ENCODE peak calls at places on chromosomes 7 and 10, in five cellular contexts. H is astrocyte of the spinal cord, X is tibial artery, R is endodermal cell, J is fibroblast of the aortic adventitia. P is an unnamed sample.

GRCh38 chr10:88881335-88881734 is 1.3 kb downstream of the STAMBPL1 start:
- DNase-seq in R (no peak), J (no peak), H (no peak), X (no peak), P (no peak)

GRCh38 chr7:35374858-35375257 is 121.0 kb upstream of the TBX20 start:
- DNase-seq in X (no peak), R (no peak), J (no peak), H (no peak), P (no peak)

GRCh38 chr10:34760606-34761005 is 54.5 kb downstream of the PARD3 start:
- DNase-seq in R (peak), X (no peak), H (no peak), J (no peak), P (no peak)

GRCh38 chr7:102444961-102445673 is 11.7 kb downstream of the ORAI2 start:
- DNase-seq in R (no peak), H (no peak), X (no peak), J (no peak), P (no peak)

GRCh38 chr10:21526952-21527633 is 1.6 kb upstream of the SKIDA1 start:
- DNase-seq in X (peak), R (peak), H (peak), J (peak), P (no peak)

GRCh38 chr7:22990588-22990949 is 23.4 kb downstream of the HYCC1 start:
- DNase-seq in H (peak), J (peak), R (no peak), X (no peak), P (peak)

GRCh38 chr10:63382066-63382465 is 83.7 kb downstream of the JMJD1C start:
- DNase-seq in X (no peak), H (no peak), R (no peak), J (no peak), P (no peak)

GRCh38 chr7:2431260-2431867 is 28.0 kb downstream of the CHST12 start:
- DNase-seq in H (no peak), R (peak), X (no peak), J (no peak), P (no peak)

GRCh38 chr7:923108-924041 is 31.1 kb downstream of the ADAP1 start:
- DNase-seq in R (peak), X (peak), J (no peak), H (peak), P (no peak)

GRCh38 chr10:24463683-24464426 is 254.9 kb downstream of the KIAA1217 start:
- DNase-seq in J (peak), X (no peak), R (no peak), H (peak), P (peak)

GRCh38 chr7:155395176-155395797 is 62.6 kb upstream of the EN2 start:
- DNase-seq in R (no peak), X (no peak), H (no peak), J (no peak), P (no peak)

GRCh38 chr10:49419005-49419404 is 23.1 kb upstream of the DRGX start:
- DNase-seq in X (no peak), J (no peak), H (no peak), R (peak), P (no peak)

GRCh38 chr7:111903797-111904196 is 302.4 kb downstream of the DOCK4 start:
- DNase-seq in X (no peak), R (no peak), H (no peak), J (no peak), P (no peak)

GRCh38 chr10:133377025-133377817 is 1.8 kb upstream of the PAOX start:
- DNase-seq in R (no peak), H (no peak), X (no peak), J (no peak), P (no peak)

GRCh38 chr10:91077549-91078017 is 142.9 kb upstream of the PCGF5 start:
- DNase-seq in R (no peak), J (peak), H (peak), X (peak), P (peak)

GRCh38 chr7:138880881-138881577 is 83.0 kb upstream of the ATP6V0A4 start:
- DNase-seq in H (peak), X (no peak), J (peak), R (no peak), P (no peak)

GRCh38 chr10:1309969-1310789 is 254.0 kb downstream of the WDR37 start:
- DNase-seq in X (no peak), J (no peak), H (no peak), R (peak), P (no peak)

GRCh38 chr7:112225006-112225405 is 18.5 kb downstream of the ZNF277 start:
- DNase-seq in J (peak), R (no peak), X (no peak), H (peak), P (no peak)

GRCh38 chr7:20786421-20786778 is 286 bp downstream of the SP8 start:
- DNase-seq in J (no peak), H (no peak), X (no peak), R (no peak), P (no peak)

GRCh38 chr7:20786779-20787651 is at the start of gene SP8:
- DNase-seq in X (no peak), H (no peak), R (peak), J (no peak), P (no peak)

GRCh38 chr7:20786049-20786412 is 655 bp downstream of the SP8 start:
- DNase-seq in J (no peak), X (no peak), R (no peak), H (no peak), P (no peak)

GRCh38 chr7:20784311-20785210 is 2.1 kb downstream of the SP8 start:
- DNase-seq in X (no peak), H (no peak), J (no peak), R (peak), P (no peak)

GRCh38 chr7:20785211-20786048 is 1.3 kb downstream of the SP8 start:
- DNase-seq in X (no peak), R (peak), J (no peak), H (no peak), P (no peak)
- H3K4me3 ChIP-seq in X (peak), R (peak), J (peak), H (no peak), P (peak)

DNA sequence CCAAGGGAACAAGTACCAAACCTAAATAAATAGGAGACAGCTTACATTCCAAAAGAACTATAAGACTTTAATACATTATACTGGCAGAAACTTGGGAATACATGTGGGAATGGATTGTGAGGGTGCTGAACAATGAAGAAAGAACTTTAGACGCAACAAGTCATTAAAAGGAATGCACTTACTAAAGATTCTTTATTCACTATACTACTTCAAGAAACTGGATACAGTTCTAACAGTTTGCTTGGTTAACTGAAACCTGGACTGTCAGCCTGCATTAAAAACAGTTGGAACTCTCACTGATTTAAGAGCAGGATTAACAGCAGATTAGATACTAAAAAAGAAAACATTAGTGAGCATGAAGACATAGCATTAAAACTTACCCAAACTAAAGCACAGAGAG is 12.0 kb downstream of the CACUL1 start:
- DNase-seq in H (peak), J (peak), X (no peak), R (no peak), P (no peak)
- H3K4me3 ChIP-seq in H (no peak), J (no peak), X (no peak), R (no peak), P (no peak)

GRCh38 chr7:43689115-43689514 is 40.2 kb downstream of the COA1 start:
- DNase-seq in H (no peak), X (no peak), R (no peak), J (no peak), P (no peak)

GRCh38 chr7:43693687-43694398 is 35.5 kb downstream of the COA1 start:
- DNase-seq in R (no peak), X (no peak), H (peak), J (peak), P (peak)

GRCh38 chr7:43691611-43692010 is 37.7 kb downstream of the COA1 start:
- DNase-seq in R (no peak), J (no peak), X (no peak), H (no peak), P (no peak)

GRCh38 chr7:43694399-43694748 is 34.9 kb downstream of the COA1 start:
- DNase-seq in J (peak), H (peak), R (no peak), X (no peak), P (peak)

DNA sequence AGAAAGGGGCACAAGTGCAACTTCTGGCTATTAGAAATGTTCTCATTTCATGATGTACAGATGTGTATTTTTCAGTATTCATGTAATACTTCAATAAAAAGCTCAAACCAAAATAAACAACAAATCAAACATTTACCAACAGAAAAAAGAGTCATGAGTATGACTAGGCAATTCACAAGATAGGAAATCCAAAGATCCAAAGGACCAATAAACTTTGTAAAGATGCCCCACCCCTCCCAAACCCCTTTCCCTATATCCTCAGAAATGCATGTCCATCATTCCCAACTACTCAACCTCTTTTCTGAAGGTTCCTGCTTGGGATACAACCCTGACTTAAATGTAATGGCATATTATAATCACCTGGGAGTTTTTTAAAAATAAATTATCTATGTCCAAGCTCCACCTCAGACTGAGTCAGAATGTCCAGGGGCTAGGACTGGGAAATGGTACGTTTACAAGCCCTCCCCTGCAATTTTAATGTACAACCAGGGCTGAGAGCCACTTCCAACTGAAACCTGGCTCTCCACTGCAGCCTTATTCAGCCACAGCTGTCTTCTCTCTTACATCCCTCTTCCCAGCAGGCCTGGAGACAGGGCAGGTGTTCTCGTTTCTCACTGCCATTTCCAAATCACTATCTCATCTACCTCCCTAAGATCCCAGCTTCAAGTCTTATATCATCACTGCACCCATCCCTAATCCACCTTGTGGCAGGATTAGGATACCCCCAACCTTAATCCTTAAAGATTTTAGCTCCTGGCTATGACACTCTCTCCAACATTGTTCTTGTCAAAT is 36.5 kb downstream of the COA1 start:
- DNase-seq in H (peak), R (no peak), J (no peak), X (no peak), P (no peak)
- H3K4me3 ChIP-seq in H (no peak), R (no peak), J (no peak), X (no peak), P (no peak)

GRCh38 chr10:13892871-13893270 is 306.1 kb downstream of the PRPF18 start:
- DNase-seq in H (no peak), X (no peak), R (no peak), J (no peak), P (no peak)

GRCh38 chr10:13893926-13894325 is 307.2 kb downstream of the PRPF18 start:
- DNase-seq in H (no peak), J (peak), R (peak), X (no peak), P (no peak)

GRCh38 chr10:13891542-13892431 is 305.0 kb downstream of the PRPF18 start:
- DNase-seq in R (peak), J (no peak), X (peak), H (no peak), P (no peak)

GRCh38 chr10:13890617-13891541 is 304.1 kb downstream of the PRPF18 start:
- DNase-seq in X (peak), J (peak), R (peak), H (peak), P (peak)

GRCh38 chr10:13890233-13890616 is 303.5 kb downstream of the PRPF18 start:
- DNase-seq in X (no peak), J (peak), H (peak), R (no peak), P (no peak)
- H3K4me3 ChIP-seq in X (peak), J (peak), H (peak), R (peak), P (peak)

DNA sequence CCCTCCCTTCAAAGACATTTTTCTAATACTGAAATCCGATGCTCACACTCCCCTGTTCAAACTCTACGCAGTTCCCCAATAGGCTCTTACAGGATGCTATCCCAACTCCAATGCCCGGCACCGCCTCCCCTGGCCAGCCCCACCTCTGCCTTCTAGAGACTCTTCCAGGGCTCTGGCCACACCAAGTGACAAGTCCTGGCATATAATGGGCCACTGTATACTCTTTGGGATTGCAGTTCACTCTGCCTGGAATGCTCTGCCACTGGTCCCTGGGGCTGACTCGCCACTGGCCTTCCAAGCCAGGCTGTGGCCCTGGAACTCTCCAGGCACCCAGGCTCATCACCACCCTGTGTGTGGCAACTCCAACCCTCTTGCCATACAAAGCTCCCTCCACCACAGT is 3.1 kb upstream of the BRI3 start:
- DNase-seq in X (no peak), J (no peak), H (no peak), R (no peak), P (no peak)
- H3K4me3 ChIP-seq in X (no peak), J (no peak), H (no peak), R (no peak), P (no peak)